ENCODE peak calls at places on chromosomes 13 and 19, in seven cellular contexts. Y, N, R, Q, M, A and W are unnamed samples.

GRCh38 chr13:26485288-26485687 is 72.2 kb upstream of the WASF3 start:
- DNase-seq in Y (no peak), N (no peak), R (no peak), Q (no peak), M (no peak), A (no peak), W (no peak)

GRCh38 chr19:50513746-50514345 is at the start of gene ASPDH:
- DNase-seq in Y (no peak), N (no peak), R (no peak), Q (no peak), M (no peak), A (no peak), W (no peak)

GRCh38 chr19:47228168-47228936 is 2.6 kb downstream of the BBC3 start:
- DNase-seq in Y (no peak), N (no peak), R (no peak), Q (peak; percentile 31), M (peak; percentile 54), A (no peak), W (no peak)

GRCh38 chr13:110910013-110910890 is 4.6 kb downstream of the ANKRD10 start:
- DNase-seq in Y (no peak), N (no peak), R (no peak), Q (no peak), M (peak; percentile 79), A (no peak), W (no peak)

GRCh38 chr13:110963554-110963970 is 48.7 kb upstream of the ANKRD10 start:
- DNase-seq in Y (no peak), N (no peak), R (no peak), Q (no peak), M (no peak), A (no peak), W (no peak)

GRCh38 chr13:91988331-91988730 is 589.9 kb downstream of the GPC5 start:
- DNase-seq in Y (no peak), N (no peak), R (no peak), Q (no peak), M (no peak), A (no peak), W (no peak)

GRCh38 chr19:51031220-51031879 is 3.5 kb downstream of the KLK12 start:
- DNase-seq in Y (no peak), N (no peak), R (no peak), Q (no peak), M (no peak), A (no peak), W (no peak)

GRCh38 chr19:28914173-28914572 is 298.8 kb downstream of the UQCRFS1 start:
- DNase-seq in Y (no peak), N (no peak), R (no peak), Q (no peak), M (no peak), A (no peak), W (no peak)

GRCh38 chr19:43560687-43561086 is 14.6 kb downstream of the XRCC1 start:
- DNase-seq in Y (no peak), N (no peak), R (no peak), Q (no peak), M (no peak), A (no peak), W (no peak)

GRCh38 chr19:57305056-57305455 is 15.2 kb upstream of the ZNF543 start:
- DNase-seq in Y (no peak), N (no peak), R (no peak), Q (no peak), M (no peak), A (no peak), W (no peak)

GRCh38 chr13:54592201-54592600 is 1563.6 kb downstream of the OLFM4 start:
- DNase-seq in Y (no peak), N (no peak), R (no peak), Q (no peak), M (no peak), A (no peak), W (no peak)

GRCh38 chr13:100597253-100597652 is 8.7 kb upstream of the GGACT start:
- DNase-seq in Y (no peak), N (no peak), R (no peak), Q (no peak), M (no peak), A (no peak), W (no peak)

GRCh38 chr19:29060833-29061364 is 152.1 kb downstream of the UQCRFS1 start:
- DNase-seq in Y (no peak), N (no peak), R (no peak), Q (no peak), M (no peak), A (no peak), W (no peak)

GRCh38 chr13:41645313-41645712 is 188.0 kb downstream of the RGCC start:
- DNase-seq in Y (no peak), N (peak; percentile 94), R (peak; percentile 85), Q (no peak), M (no peak), A (peak; percentile 31), W (peak; percentile 84)

GRCh38 chr19:38663957-38664502 is 16.6 kb downstream of the ACTN4 start:
- DNase-seq in Y (no peak), N (no peak), R (no peak), Q (no peak), M (no peak), A (no peak), W (no peak)

GRCh38 chr13:49733181-49733951 is 42.1 kb upstream of the EBPL start:
- DNase-seq in Y (no peak), N (peak; percentile 7), R (no peak), Q (no peak), M (no peak), A (peak; percentile 16), W (no peak)

GRCh38 chr19:11338569-11339253 is 746 bp downstream of the RAB3D start:
- DNase-seq in Y (no peak), N (no peak), R (no peak), Q (no peak), M (no peak), A (no peak), W (no peak)

GRCh38 chr19:23777216-23777615 is 18.5 kb upstream of the ZNF681 start:
- DNase-seq in Y (no peak), N (no peak), R (no peak), Q (no peak), M (no peak), A (no peak), W (no peak)

GRCh38 chr19:17488593-17489391 is 18.5 kb downstream of the SLC27A1 start:
- DNase-seq in Y (peak; percentile 96), N (peak; percentile 34), R (no peak), Q (peak; percentile 83), M (peak; percentile 94), A (no peak), W (no peak)
- TF ChIP-seq CTCF in Y (peak; percentile 84), N (no peak), R (no peak), Q (peak; percentile 60), M (no peak), A (peak; percentile 35), W (no peak)

GRCh38 chr13:34162545-34162936 is 344.6 kb downstream of the RFC3 start:
- DNase-seq in Y (no peak), N (no peak), R (peak; percentile 34), Q (no peak), M (no peak), A (no peak), W (peak; percentile 56)

GRCh38 chr13:34155931-34156607 is 338.1 kb downstream of the RFC3 start:
- DNase-seq in Y (no peak), N (peak; percentile 48), R (no peak), Q (no peak), M (peak; percentile 18), A (peak; percentile 35), W (peak; percentile 51)

GRCh38 chr13:34161829-34162544 is 344.0 kb downstream of the RFC3 start:
- DNase-seq in Y (no peak), N (peak; percentile 87), R (peak; percentile 86), Q (no peak), M (no peak), A (peak; percentile 54), W (peak; percentile 82)

GRCh38 chr13:34156841-34157365 is 339.0 kb downstream of the RFC3 start:
- DNase-seq in Y (peak; percentile 27), N (peak; percentile 95), R (peak; percentile 64), Q (peak; percentile 19), M (peak; percentile 72), A (peak; percentile 98), W (peak; percentile 81)

DNA sequence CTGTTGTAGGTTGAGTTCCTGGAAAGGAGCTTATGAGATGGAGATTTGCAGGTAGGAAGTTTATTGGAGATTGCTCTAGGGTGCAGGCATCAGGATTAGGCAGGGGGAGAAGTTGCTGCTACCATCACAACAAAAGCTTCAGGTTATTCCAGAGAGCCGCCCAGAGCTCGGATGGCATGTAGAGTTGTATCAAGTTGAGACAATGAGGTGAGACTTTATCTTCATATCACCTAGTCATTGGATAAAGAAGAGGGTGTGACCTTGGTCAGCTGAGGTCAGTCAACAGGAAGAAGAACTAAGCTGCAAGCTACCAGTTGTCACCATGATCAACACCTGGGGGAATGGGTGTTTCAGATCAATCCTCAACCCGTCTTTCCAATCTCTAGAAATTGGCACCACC is 342.0 kb downstream of the RFC3 start:
- DNase-seq in Y (no peak), N (no peak), R (no peak), Q (no peak), M (no peak), A (no peak), W (no peak)
- TF ChIP-seq CTCF in Y (no peak), N (no peak), R (no peak), Q (no peak), M (no peak), A (no peak), W (no peak)

DNA sequence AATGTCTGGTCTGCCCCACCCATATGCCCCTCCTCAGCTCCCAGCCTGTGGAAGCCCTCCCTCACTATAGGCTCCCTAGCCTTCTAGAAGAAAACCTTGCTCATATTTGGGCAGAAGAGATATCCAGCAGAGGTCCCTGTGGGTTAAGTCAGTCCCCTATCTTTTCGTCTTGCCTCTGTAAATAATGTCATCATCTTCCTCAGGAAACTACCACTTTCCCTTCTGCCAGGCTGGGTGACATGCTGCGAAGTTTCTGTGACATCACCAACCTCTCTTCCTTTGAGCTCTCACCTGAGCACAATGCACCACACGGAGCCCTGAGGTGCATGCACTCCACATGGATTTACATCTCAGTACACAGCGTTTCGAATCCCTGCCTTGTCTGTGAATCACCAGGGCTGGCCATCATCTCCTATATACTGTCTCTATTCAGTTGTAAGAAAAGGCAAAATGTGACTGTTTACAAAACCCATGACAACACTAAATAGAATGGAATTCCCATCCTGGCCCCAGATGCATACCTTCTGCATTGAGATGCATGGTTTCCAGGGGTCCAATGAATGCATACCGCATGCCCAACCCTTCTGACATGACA is 112.8 kb downstream of the CRYL1 start:
- DNase-seq in Y (peak; percentile 71), N (no peak), R (no peak), Q (no peak), M (no peak), A (no peak), W (no peak)
- TF ChIP-seq CTCF in Y (no peak), N (no peak), R (no peak), Q (no peak), M (no peak), A (no peak), W (no peak)

GRCh38 chr19:30163663-30164062 is 208.5 kb upstream of the ZNF536 start:
- DNase-seq in Y (no peak), N (no peak), R (no peak), Q (no peak), M (no peak), A (no peak), W (no peak)

GRCh38 chr19:30160426-30160825 is 211.8 kb upstream of the ZNF536 start:
- DNase-seq in Y (no peak), N (no peak), R (no peak), Q (no peak), M (no peak), A (no peak), W (no peak)

GRCh38 chr19:30160996-30161655 is 211.1 kb upstream of the ZNF536 start:
- DNase-seq in Y (no peak), N (no peak), R (no peak), Q (no peak), M (no peak), A (no peak), W (no peak)

GRCh38 chr19:30162718-30163117 is 209.5 kb upstream of the ZNF536 start:
- DNase-seq in Y (no peak), N (no peak), R (no peak), Q (no peak), M (no peak), A (no peak), W (no peak)

GRCh38 chr19:30161770-30162169 is 210.4 kb upstream of the ZNF536 start:
- DNase-seq in Y (no peak), N (no peak), R (no peak), Q (no peak), M (no peak), A (no peak), W (no peak)
- TF ChIP-seq CTCF in Y (no peak), N (no peak), R (no peak), Q (no peak), M (no peak), A (no peak), W (no peak)